ENCODE peak calls at places on chromosomes 13 and 19, in six cellular contexts. J, Y, C, N, W and I are unnamed samples.

GRCh38 chr13:50654341-50654740 is 189.2 kb downstream of the DLEU7 start:
- DNase-seq in Y (no peak), N (no peak), C (no peak), J (no peak), W (no peak), I (no peak)

GRCh38 chr13:110442946-110443632 is 118.4 kb downstream of the RAB20 start:
- DNase-seq in C (no peak), W (no peak), J (no peak), N (peak), Y (no peak), I (no peak)

GRCh38 chr19:50839712-50840655 is 6.6 kb upstream of the KLK15 start:
- DNase-seq in W (no peak), J (no peak), N (no peak), C (no peak), Y (no peak), I (no peak)

GRCh38 chr13:33323766-33324525 is 38.4 kb upstream of the STARD13 start:
- DNase-seq in J (no peak), Y (no peak), N (no peak), C (no peak), W (no peak), I (no peak)

GRCh38 chr13:98089246-98089645 is 53.6 kb upstream of the FARP1 start:
- DNase-seq in N (no peak), C (no peak), W (no peak), Y (no peak), J (no peak), I (no peak)

GRCh38 chr13:39144941-39145533 is 106.8 kb downstream of the NHLRC3 start:
- DNase-seq in W (no peak), J (no peak), Y (peak), N (peak), C (peak), I (no peak)

GRCh38 chr13:31159306-31159705 is 2.4 kb downstream of the HSPH1 start:
- DNase-seq in W (no peak), N (no peak), J (no peak), Y (no peak), C (no peak), I (no peak)

GRCh38 chr13:71320452-71320851 is 546.6 kb downstream of the DACH1 start:
- DNase-seq in C (peak), N (no peak), Y (peak), W (no peak), J (no peak), I (no peak)

GRCh38 chr19:42253245-42254082 is 1.5 kb downstream of the ERF start:
- DNase-seq in Y (peak), J (peak), W (peak), C (peak), N (peak), I (peak)

GRCh38 chr13:24106429-24106828 is 54.1 kb upstream of the SPATA13 start:
- DNase-seq in Y (no peak), J (no peak), N (no peak), C (no peak), W (no peak), I (no peak)